ENCODE peak calls at places on chromosomes 16 and 17, in nine cellular contexts. One of them, this sample, is unnamed.

GRCh38 chr16:84331998-84332780 is 36.1 kb upstream of the ATP2C2 start:
- DNase-seq in colonic mucosa: no peak
- DNase-seq in GM23248: peak; percentile 61
- DNase-seq in astrocyte of the spinal cord: no peak
- DNase-seq in ascending aorta: no peak
- DNase-seq in effector memory CD4-positive, alpha-beta T cell: no peak
- DNase-seq in adrenal gland: no peak
- DNase-seq in cardiac muscle cell: no peak
- DNase-seq in GM23338: no peak
- DNase-seq in this sample: no peak

GRCh38 chr17:32396343-32396742 is 46.4 kb downstream of the ZNF207 start:
- DNase-seq in ascending aorta: no peak
- DNase-seq in effector memory CD4-positive, alpha-beta T cell: no peak
- DNase-seq in colonic mucosa: peak; percentile 22
- DNase-seq in GM23248: no peak
- DNase-seq in astrocyte of the spinal cord: no peak
- DNase-seq in adrenal gland: no peak
- DNase-seq in GM23338: no peak
- DNase-seq in cardiac muscle cell: no peak
- DNase-seq in this sample: no peak

GRCh38 chr17:42676424-42677011 is at the start of gene PLEKHH3:
- DNase-seq in effector memory CD4-positive, alpha-beta T cell: no peak
- DNase-seq in ascending aorta: peak; percentile 69
- DNase-seq in adrenal gland: no peak
- DNase-seq in cardiac muscle cell: no peak
- DNase-seq in astrocyte of the spinal cord: no peak
- DNase-seq in colonic mucosa: no peak
- DNase-seq in GM23338: peak; percentile 66
- DNase-seq in GM23248: no peak
- DNase-seq in this sample: no peak

GRCh38 chr16:79698341-79698753 is 97.8 kb upstream of the MAF start:
- DNase-seq in cardiac muscle cell: no peak
- DNase-seq in ascending aorta: peak; percentile 65
- DNase-seq in GM23338: no peak
- DNase-seq in GM23248: no peak
- DNase-seq in colonic mucosa: no peak
- DNase-seq in adrenal gland: peak; percentile 34
- DNase-seq in astrocyte of the spinal cord: peak; percentile 78
- DNase-seq in effector memory CD4-positive, alpha-beta T cell: no peak
- DNase-seq in this sample: no peak

GRCh38 chr16:78211951-78212350 is 112.5 kb downstream of the WWOX start:
- DNase-seq in adrenal gland: no peak
- DNase-seq in GM23248: no peak
- DNase-seq in GM23338: peak; percentile 66
- DNase-seq in astrocyte of the spinal cord: no peak
- DNase-seq in colonic mucosa: no peak
- DNase-seq in effector memory CD4-positive, alpha-beta T cell: no peak
- DNase-seq in cardiac muscle cell: no peak
- DNase-seq in ascending aorta: no peak
- DNase-seq in this sample: peak; percentile 40

GRCh38 chr17:48972749-48973097 is 4.3 kb upstream of the GIP start:
- DNase-seq in effector memory CD4-positive, alpha-beta T cell: no peak
- DNase-seq in GM23248: no peak
- DNase-seq in adrenal gland: no peak
- DNase-seq in colonic mucosa: no peak
- DNase-seq in ascending aorta: no peak
- DNase-seq in astrocyte of the spinal cord: no peak
- DNase-seq in GM23338: no peak
- DNase-seq in cardiac muscle cell: no peak
- DNase-seq in this sample: no peak

GRCh38 chr16:67652578-67653130 is 7.4 kb downstream of the ACD start:
- DNase-seq in effector memory CD4-positive, alpha-beta T cell: no peak
- DNase-seq in ascending aorta: no peak
- DNase-seq in astrocyte of the spinal cord: no peak
- DNase-seq in colonic mucosa: no peak
- DNase-seq in GM23248: peak; percentile 64
- DNase-seq in adrenal gland: no peak
- DNase-seq in cardiac muscle cell: peak; percentile 62
- DNase-seq in GM23338: peak; percentile 80
- DNase-seq in this sample: no peak

GRCh38 chr17:43927101-43927935 is 15.0 kb downstream of the PPY start:
- DNase-seq in adrenal gland: no peak
- DNase-seq in colonic mucosa: peak; percentile 35
- DNase-seq in astrocyte of the spinal cord: no peak
- DNase-seq in GM23248: peak; percentile 36
- DNase-seq in cardiac muscle cell: no peak
- DNase-seq in ascending aorta: no peak
- DNase-seq in effector memory CD4-positive, alpha-beta T cell: no peak
- DNase-seq in GM23338: no peak
- DNase-seq in this sample: peak; percentile 23

GRCh38 chr17:12342609-12343248 is 322.1 kb downstream of the MAP2K4 start:
- DNase-seq in GM23248: peak; percentile 8
- DNase-seq in GM23338: peak; percentile 86
- DNase-seq in ascending aorta: no peak
- DNase-seq in colonic mucosa: peak; percentile 60
- DNase-seq in effector memory CD4-positive, alpha-beta T cell: no peak
- DNase-seq in cardiac muscle cell: peak; percentile 21
- DNase-seq in astrocyte of the spinal cord: no peak
- DNase-seq in adrenal gland: no peak
- DNase-seq in this sample: peak; percentile 63

DNA sequence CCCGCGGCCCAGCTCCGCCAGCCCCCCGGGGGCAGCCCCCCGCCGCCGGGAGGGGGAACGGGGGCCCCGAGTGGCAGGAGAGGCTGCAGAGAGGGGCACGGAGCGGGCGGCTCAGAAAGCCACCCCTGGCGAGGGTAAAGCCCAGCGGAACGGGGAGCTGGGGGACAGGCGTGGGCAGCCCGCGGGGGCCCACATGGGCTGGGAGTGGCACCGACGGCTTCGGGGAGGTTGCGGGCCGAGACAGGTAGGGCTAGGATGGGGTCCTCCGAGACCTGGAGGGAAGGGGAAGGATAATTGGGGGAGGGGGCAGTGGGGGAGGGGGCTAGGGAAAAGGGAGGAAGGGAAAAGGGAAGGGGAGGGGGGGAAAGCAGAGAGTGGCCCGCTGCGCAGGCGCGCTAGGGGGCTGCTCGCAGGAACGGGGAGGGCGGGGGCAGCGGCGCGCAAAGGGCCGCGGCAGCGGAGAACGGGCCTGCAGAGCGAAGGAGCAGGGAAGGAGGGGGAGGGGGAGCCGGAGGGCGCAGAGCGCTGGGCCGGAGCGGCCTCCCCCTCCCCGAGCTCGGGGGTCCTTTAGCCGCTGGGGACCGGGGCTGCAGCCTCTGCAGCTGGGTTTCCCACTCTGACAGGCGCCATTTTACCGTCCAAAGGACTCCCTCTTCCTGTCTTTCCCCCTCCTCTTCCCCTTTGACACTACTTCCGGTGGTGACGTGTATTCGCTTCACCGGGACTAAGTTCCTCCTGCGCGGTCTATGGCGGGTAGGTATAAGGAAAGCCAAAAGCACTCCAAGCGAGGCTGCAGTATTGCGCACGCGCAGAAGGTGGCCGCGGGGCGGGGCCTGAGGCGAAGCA is at the start of gene CTDNEP1:
- DNase-seq in astrocyte of the spinal cord: peak; percentile 100
- DNase-seq in cardiac muscle cell: peak; percentile 98
- DNase-seq in effector memory CD4-positive, alpha-beta T cell: peak; percentile 99
- DNase-seq in adrenal gland: peak; percentile 98
- DNase-seq in ascending aorta: peak; percentile 99
- DNase-seq in GM23338: peak; percentile 98
- DNase-seq in colonic mucosa: peak; percentile 100
- DNase-seq in GM23248: peak; percentile 99
- DNase-seq in this sample: peak; percentile 98
- H3K4me3 ChIP-seq in astrocyte of the spinal cord: peak within 1 kb of the TSS; percentile 82
- H3K4me3 ChIP-seq in cardiac muscle cell: peak within 1 kb of the TSS; percentile 69
- H3K4me3 ChIP-seq in effector memory CD4-positive, alpha-beta T cell: peak within 1 kb of the TSS; percentile 100
- H3K4me3 ChIP-seq in adrenal gland: peak within 1 kb of the TSS; percentile 89
- H3K4me3 ChIP-seq in ascending aorta: peak within 1 kb of the TSS; percentile 84
- H3K4me3 ChIP-seq in GM23338: peak within 1 kb of the TSS; percentile 65
- H3K4me3 ChIP-seq in colonic mucosa: peak within 1 kb of the TSS; percentile 98
- H3K4me3 ChIP-seq in GM23248: peak within 1 kb of the TSS; percentile 97
- H3K4me3 ChIP-seq in this sample: peak within 1 kb of the TSS; percentile 98

GRCh38 chr17:14058051-14058450 is 11.3 kb upstream of the COX10 start:
- DNase-seq in ascending aorta: no peak
- DNase-seq in astrocyte of the spinal cord: peak; percentile 42
- DNase-seq in GM23338: no peak
- DNase-seq in effector memory CD4-positive, alpha-beta T cell: no peak
- DNase-seq in cardiac muscle cell: no peak
- DNase-seq in GM23248: peak; percentile 34
- DNase-seq in colonic mucosa: no peak
- DNase-seq in adrenal gland: no peak
- DNase-seq in this sample: no peak

GRCh38 chr17:14057591-14057990 is 11.7 kb upstream of the COX10 start:
- DNase-seq in ascending aorta: no peak
- DNase-seq in astrocyte of the spinal cord: no peak
- DNase-seq in effector memory CD4-positive, alpha-beta T cell: no peak
- DNase-seq in GM23338: no peak
- DNase-seq in GM23248: peak; percentile 8
- DNase-seq in colonic mucosa: no peak
- DNase-seq in cardiac muscle cell: no peak
- DNase-seq in adrenal gland: no peak
- DNase-seq in this sample: no peak

GRCh38 chr17:14067347-14067746 is 2.0 kb upstream of the COX10 start:
- DNase-seq in GM23248: peak; percentile 10
- DNase-seq in ascending aorta: no peak
- DNase-seq in adrenal gland: no peak
- DNase-seq in cardiac muscle cell: no peak
- DNase-seq in GM23338: no peak
- DNase-seq in effector memory CD4-positive, alpha-beta T cell: no peak
- DNase-seq in colonic mucosa: no peak
- DNase-seq in astrocyte of the spinal cord: no peak
- DNase-seq in this sample: no peak

GRCh38 chr17:14060706-14061105 is 8.6 kb upstream of the COX10 start:
- DNase-seq in astrocyte of the spinal cord: no peak
- DNase-seq in cardiac muscle cell: no peak
- DNase-seq in adrenal gland: no peak
- DNase-seq in colonic mucosa: no peak
- DNase-seq in ascending aorta: no peak
- DNase-seq in GM23338: no peak
- DNase-seq in effector memory CD4-positive, alpha-beta T cell: no peak
- DNase-seq in GM23248: no peak
- DNase-seq in this sample: no peak

GRCh38 chr17:14061666-14062560 is 7.4 kb upstream of the COX10 start:
- DNase-seq in GM23338: peak; percentile 7
- DNase-seq in GM23248: peak; percentile 93
- DNase-seq in colonic mucosa: no peak
- DNase-seq in astrocyte of the spinal cord: peak; percentile 81
- DNase-seq in ascending aorta: peak; percentile 73
- DNase-seq in effector memory CD4-positive, alpha-beta T cell: no peak
- DNase-seq in cardiac muscle cell: no peak
- DNase-seq in adrenal gland: peak; percentile 62
- DNase-seq in this sample: peak; percentile 13
- H3K4me3 ChIP-seq in GM23338: no peak overlapping the region
- H3K4me3 ChIP-seq in GM23248: peak overlapping the region; percentile 44
- H3K4me3 ChIP-seq in colonic mucosa: no peak overlapping the region
- H3K4me3 ChIP-seq in astrocyte of the spinal cord: no peak overlapping the region
- H3K4me3 ChIP-seq in ascending aorta: no peak overlapping the region
- H3K4me3 ChIP-seq in effector memory CD4-positive, alpha-beta T cell: no peak overlapping the region
- H3K4me3 ChIP-seq in cardiac muscle cell: no peak overlapping the region
- H3K4me3 ChIP-seq in adrenal gland: no peak overlapping the region
- H3K4me3 ChIP-seq in this sample: no peak overlapping the region

GRCh38 chr17:1643999-1644492 is 1.5 kb downstream of the SCARF1 start:
- DNase-seq in ascending aorta: no peak
- DNase-seq in GM23338: no peak
- DNase-seq in GM23248: no peak
- DNase-seq in colonic mucosa: no peak
- DNase-seq in cardiac muscle cell: no peak
- DNase-seq in effector memory CD4-positive, alpha-beta T cell: no peak
- DNase-seq in adrenal gland: no peak
- DNase-seq in astrocyte of the spinal cord: no peak
- DNase-seq in this sample: peak; percentile 84

GRCh38 chr17:1645207-1646171 is at the start of gene SCARF1:
- DNase-seq in ascending aorta: peak; percentile 70
- DNase-seq in GM23248: no peak
- DNase-seq in cardiac muscle cell: no peak
- DNase-seq in adrenal gland: peak; percentile 64
- DNase-seq in astrocyte of the spinal cord: no peak
- DNase-seq in effector memory CD4-positive, alpha-beta T cell: no peak
- DNase-seq in GM23338: no peak
- DNase-seq in colonic mucosa: no peak
- DNase-seq in this sample: peak; percentile 32

GRCh38 chr17:1643293-1643998 is 2.1 kb downstream of the SCARF1 start:
- DNase-seq in effector memory CD4-positive, alpha-beta T cell: peak; percentile 73
- DNase-seq in astrocyte of the spinal cord: no peak
- DNase-seq in adrenal gland: peak; percentile 67
- DNase-seq in ascending aorta: no peak
- DNase-seq in GM23248: peak; percentile 59
- DNase-seq in GM23338: peak; percentile 96
- DNase-seq in cardiac muscle cell: peak; percentile 70
- DNase-seq in colonic mucosa: peak; percentile 83
- DNase-seq in this sample: peak; percentile 91

GRCh38 chr17:1646199-1646875 is 805 bp upstream of the SCARF1 start:
- DNase-seq in ascending aorta: no peak
- DNase-seq in adrenal gland: no peak
- DNase-seq in colonic mucosa: no peak
- DNase-seq in effector memory CD4-positive, alpha-beta T cell: no peak
- DNase-seq in GM23248: no peak
- DNase-seq in GM23338: no peak
- DNase-seq in astrocyte of the spinal cord: no peak
- DNase-seq in cardiac muscle cell: no peak
- DNase-seq in this sample: no peak

GRCh38 chr17:1644493-1645206 is 882 bp downstream of the SCARF1 start:
- DNase-seq in cardiac muscle cell: no peak
- DNase-seq in GM23338: no peak
- DNase-seq in astrocyte of the spinal cord: peak; percentile 30
- DNase-seq in colonic mucosa: no peak
- DNase-seq in ascending aorta: no peak
- DNase-seq in adrenal gland: no peak
- DNase-seq in GM23248: peak; percentile 66
- DNase-seq in effector memory CD4-positive, alpha-beta T cell: no peak
- DNase-seq in this sample: no peak
- H3K4me3 ChIP-seq in cardiac muscle cell: no peak overlapping the region
- H3K4me3 ChIP-seq in GM23338: no peak overlapping the region
- H3K4me3 ChIP-seq in astrocyte of the spinal cord: no peak overlapping the region
- H3K4me3 ChIP-seq in colonic mucosa: peak overlapping the region; percentile 15
- H3K4me3 ChIP-seq in ascending aorta: peak overlapping the region; percentile 23
- H3K4me3 ChIP-seq in adrenal gland: no peak overlapping the region
- H3K4me3 ChIP-seq in GM23248: no peak overlapping the region
- H3K4me3 ChIP-seq in effector memory CD4-positive, alpha-beta T cell: no peak overlapping the region
- H3K4me3 ChIP-seq in this sample: no peak overlapping the region

DNA sequence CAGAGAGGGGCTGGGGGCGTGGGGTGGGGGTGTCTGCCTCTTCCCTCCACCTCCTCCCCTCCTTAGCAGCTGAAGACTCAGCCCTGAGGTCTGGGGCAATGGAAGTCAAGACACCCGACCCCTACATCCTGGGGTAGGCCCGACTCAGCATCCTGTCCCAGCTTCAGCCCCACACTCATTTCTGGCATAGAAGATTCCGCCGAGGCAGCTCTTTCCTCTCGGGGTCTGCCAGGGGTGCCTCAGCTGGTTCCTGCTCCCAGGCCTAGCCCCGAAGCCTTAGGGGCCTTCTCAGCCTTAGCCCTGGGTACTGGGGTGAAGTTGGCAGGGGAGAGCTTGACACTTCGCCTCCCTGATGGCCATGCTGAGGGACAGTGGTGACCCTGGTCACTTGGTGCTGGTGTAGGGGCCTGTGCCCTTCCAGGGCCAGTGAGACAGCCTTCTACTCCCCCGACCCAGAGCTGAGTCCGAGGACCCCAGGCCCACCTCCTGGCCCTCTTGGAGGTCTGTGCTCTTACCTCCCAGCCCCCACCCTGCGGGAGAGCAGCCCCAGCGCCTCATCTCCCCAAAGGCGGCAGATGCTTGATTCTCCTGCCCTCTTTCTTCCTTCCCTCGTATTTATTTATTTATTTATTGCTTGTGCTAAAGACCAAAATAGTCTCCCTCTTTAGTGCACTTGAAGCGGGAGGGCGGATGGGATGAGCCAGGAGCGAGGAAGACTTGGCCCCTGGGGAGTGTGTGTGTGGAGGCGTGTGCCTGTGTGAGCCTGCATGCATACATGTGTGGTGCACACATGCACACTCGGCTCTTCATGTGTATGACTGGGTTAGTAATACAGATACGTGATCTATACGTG is 42.5 kb downstream of the KCNJ12 start:
- DNase-seq in colonic mucosa: no peak
- DNase-seq in ascending aorta: peak; percentile 57
- DNase-seq in GM23338: no peak
- DNase-seq in adrenal gland: no peak
- DNase-seq in effector memory CD4-positive, alpha-beta T cell: no peak
- DNase-seq in GM23248: no peak
- DNase-seq in astrocyte of the spinal cord: no peak
- DNase-seq in cardiac muscle cell: peak; percentile 24
- DNase-seq in this sample: no peak
- H3K4me3 ChIP-seq in colonic mucosa: no peak overlapping the region
- H3K4me3 ChIP-seq in ascending aorta: no peak overlapping the region
- H3K4me3 ChIP-seq in GM23338: no peak overlapping the region
- H3K4me3 ChIP-seq in adrenal gland: no peak overlapping the region
- H3K4me3 ChIP-seq in effector memory CD4-positive, alpha-beta T cell: peak overlapping the region; percentile 20
- H3K4me3 ChIP-seq in GM23248: no peak overlapping the region
- H3K4me3 ChIP-seq in astrocyte of the spinal cord: no peak overlapping the region
- H3K4me3 ChIP-seq in cardiac muscle cell: no peak overlapping the region
- H3K4me3 ChIP-seq in this sample: no peak overlapping the region